ENCODE peak calls at places on chromosomes 5 and 9, in nine cellular contexts. One of them, this sample, is unnamed.

GRCh38 chr9:72909428-72909827 is 43.4 kb downstream of the ALDH1A1 start:
- DNase-seq in activated naive CD4-positive, alpha-beta T cell treated with anti-CD3 and anti-CD28 coated beads, Interleukin-2, amount 50 U/mL, for 16 hours: no peak
- DNase-seq in stimulated activated CD4-positive, alpha-beta T cell treated with anti-CD3 and anti-CD28 coated beads, Interleukin-4, amount 100 ng/mL, for 24 hours: no peak
- DNase-seq in type B pancreatic cell: no peak
- DNase-seq in H1: no peak
- DNase-seq in left kidney: no peak
- DNase-seq in fibroblast of lung: no peak
- DNase-seq in left ventricle myocardium inferior: no peak
- DNase-seq in astrocyte of the spinal cord: no peak
- DNase-seq in this sample: no peak

GRCh38 chr9:119961774-119962408 is 592.7 kb upstream of the BRINP1 start:
- DNase-seq in activated naive CD4-positive, alpha-beta T cell treated with anti-CD3 and anti-CD28 coated beads, Interleukin-2, amount 50 U/mL, for 16 hours: no peak
- DNase-seq in stimulated activated CD4-positive, alpha-beta T cell treated with anti-CD3 and anti-CD28 coated beads, Interleukin-4, amount 100 ng/mL, for 24 hours: no peak
- DNase-seq in type B pancreatic cell: no peak
- DNase-seq in H1: peak
- DNase-seq in left kidney: peak
- DNase-seq in fibroblast of lung: no peak
- DNase-seq in left ventricle myocardium inferior: peak
- DNase-seq in astrocyte of the spinal cord: peak
- DNase-seq in this sample: peak

GRCh38 chr5:155050384-155051019 is 36.9 kb downstream of the KIF4B start:
- DNase-seq in activated naive CD4-positive, alpha-beta T cell treated with anti-CD3 and anti-CD28 coated beads, Interleukin-2, amount 50 U/mL, for 16 hours: no peak
- DNase-seq in stimulated activated CD4-positive, alpha-beta T cell treated with anti-CD3 and anti-CD28 coated beads, Interleukin-4, amount 100 ng/mL, for 24 hours: no peak
- DNase-seq in type B pancreatic cell: no peak
- DNase-seq in H1: peak
- DNase-seq in left kidney: no peak
- DNase-seq in fibroblast of lung: no peak
- DNase-seq in left ventricle myocardium inferior: no peak
- DNase-seq in astrocyte of the spinal cord: no peak
- DNase-seq in this sample: no peak

GRCh38 chr5:179344301-179345178 is 721 bp downstream of the ADAMTS2 start:
- DNase-seq in activated naive CD4-positive, alpha-beta T cell treated with anti-CD3 and anti-CD28 coated beads, Interleukin-2, amount 50 U/mL, for 16 hours: no peak
- DNase-seq in stimulated activated CD4-positive, alpha-beta T cell treated with anti-CD3 and anti-CD28 coated beads, Interleukin-4, amount 100 ng/mL, for 24 hours: no peak
- DNase-seq in type B pancreatic cell: no peak
- DNase-seq in H1: peak
- DNase-seq in left kidney: peak
- DNase-seq in fibroblast of lung: peak
- DNase-seq in left ventricle myocardium inferior: no peak
- DNase-seq in astrocyte of the spinal cord: no peak
- DNase-seq in this sample: no peak

GRCh38 chr9:16992138-16992537 is 121.7 kb upstream of the BNC2 start:
- DNase-seq in activated naive CD4-positive, alpha-beta T cell treated with anti-CD3 and anti-CD28 coated beads, Interleukin-2, amount 50 U/mL, for 16 hours: no peak
- DNase-seq in stimulated activated CD4-positive, alpha-beta T cell treated with anti-CD3 and anti-CD28 coated beads, Interleukin-4, amount 100 ng/mL, for 24 hours: no peak
- DNase-seq in type B pancreatic cell: no peak
- DNase-seq in H1: no peak
- DNase-seq in left kidney: no peak
- DNase-seq in fibroblast of lung: no peak
- DNase-seq in left ventricle myocardium inferior: no peak
- DNase-seq in astrocyte of the spinal cord: no peak
- DNase-seq in this sample: no peak

GRCh38 chr5:2751592-2752021 is at the start of gene IRX2:
- DNase-seq in activated naive CD4-positive, alpha-beta T cell treated with anti-CD3 and anti-CD28 coated beads, Interleukin-2, amount 50 U/mL, for 16 hours: no peak
- DNase-seq in stimulated activated CD4-positive, alpha-beta T cell treated with anti-CD3 and anti-CD28 coated beads, Interleukin-4, amount 100 ng/mL, for 24 hours: no peak
- DNase-seq in type B pancreatic cell: peak
- DNase-seq in H1: peak
- DNase-seq in left kidney: peak
- DNase-seq in fibroblast of lung: peak
- DNase-seq in left ventricle myocardium inferior: peak
- DNase-seq in astrocyte of the spinal cord: peak
- DNase-seq in this sample: peak

GRCh38 chr9:34653610-34654072 is 1.7 kb downstream of the IL11RA start:
- DNase-seq in activated naive CD4-positive, alpha-beta T cell treated with anti-CD3 and anti-CD28 coated beads, Interleukin-2, amount 50 U/mL, for 16 hours: no peak
- DNase-seq in stimulated activated CD4-positive, alpha-beta T cell treated with anti-CD3 and anti-CD28 coated beads, Interleukin-4, amount 100 ng/mL, for 24 hours: no peak
- DNase-seq in type B pancreatic cell: no peak
- DNase-seq in H1: no peak
- DNase-seq in left kidney: peak
- DNase-seq in fibroblast of lung: no peak
- DNase-seq in left ventricle myocardium inferior: no peak
- DNase-seq in astrocyte of the spinal cord: no peak
- DNase-seq in this sample: peak

GRCh38 chr5:93653716-93654115 is 70.7 kb downstream of the NR2F1 start:
- DNase-seq in activated naive CD4-positive, alpha-beta T cell treated with anti-CD3 and anti-CD28 coated beads, Interleukin-2, amount 50 U/mL, for 16 hours: no peak
- DNase-seq in stimulated activated CD4-positive, alpha-beta T cell treated with anti-CD3 and anti-CD28 coated beads, Interleukin-4, amount 100 ng/mL, for 24 hours: no peak
- DNase-seq in type B pancreatic cell: no peak
- DNase-seq in H1: no peak
- DNase-seq in left kidney: no peak
- DNase-seq in fibroblast of lung: no peak
- DNase-seq in left ventricle myocardium inferior: no peak
- DNase-seq in astrocyte of the spinal cord: no peak
- DNase-seq in this sample: no peak

GRCh38 chr9:121658166-121658565 is 6.7 kb downstream of the DAB2IP start:
- DNase-seq in activated naive CD4-positive, alpha-beta T cell treated with anti-CD3 and anti-CD28 coated beads, Interleukin-2, amount 50 U/mL, for 16 hours: no peak
- DNase-seq in stimulated activated CD4-positive, alpha-beta T cell treated with anti-CD3 and anti-CD28 coated beads, Interleukin-4, amount 100 ng/mL, for 24 hours: no peak
- DNase-seq in type B pancreatic cell: no peak
- DNase-seq in H1: no peak
- DNase-seq in left kidney: no peak
- DNase-seq in fibroblast of lung: no peak
- DNase-seq in left ventricle myocardium inferior: peak
- DNase-seq in astrocyte of the spinal cord: no peak
- DNase-seq in this sample: no peak

GRCh38 chr5:127947886-127948285 is 135.7 kb upstream of the SLC12A2 start:
- DNase-seq in activated naive CD4-positive, alpha-beta T cell treated with anti-CD3 and anti-CD28 coated beads, Interleukin-2, amount 50 U/mL, for 16 hours: no peak
- DNase-seq in stimulated activated CD4-positive, alpha-beta T cell treated with anti-CD3 and anti-CD28 coated beads, Interleukin-4, amount 100 ng/mL, for 24 hours: no peak
- DNase-seq in type B pancreatic cell: no peak
- DNase-seq in H1: no peak
- DNase-seq in left kidney: no peak
- DNase-seq in fibroblast of lung: no peak
- DNase-seq in left ventricle myocardium inferior: no peak
- DNase-seq in astrocyte of the spinal cord: no peak
- DNase-seq in this sample: no peak

GRCh38 chr5:73506459-73506955 is 8.3 kb downstream of the BTF3 start:
- DNase-seq in activated naive CD4-positive, alpha-beta T cell treated with anti-CD3 and anti-CD28 coated beads, Interleukin-2, amount 50 U/mL, for 16 hours: no peak
- DNase-seq in stimulated activated CD4-positive, alpha-beta T cell treated with anti-CD3 and anti-CD28 coated beads, Interleukin-4, amount 100 ng/mL, for 24 hours: no peak
- DNase-seq in type B pancreatic cell: no peak
- DNase-seq in H1: no peak
- DNase-seq in left kidney: no peak
- DNase-seq in fibroblast of lung: no peak
- DNase-seq in left ventricle myocardium inferior: no peak
- DNase-seq in astrocyte of the spinal cord: no peak
- DNase-seq in this sample: no peak

GRCh38 chr5:123088031-123088805 is 823 bp upstream of the PRDM6 start:
- DNase-seq in activated naive CD4-positive, alpha-beta T cell treated with anti-CD3 and anti-CD28 coated beads, Interleukin-2, amount 50 U/mL, for 16 hours: no peak
- DNase-seq in stimulated activated CD4-positive, alpha-beta T cell treated with anti-CD3 and anti-CD28 coated beads, Interleukin-4, amount 100 ng/mL, for 24 hours: no peak
- DNase-seq in type B pancreatic cell: no peak
- DNase-seq in H1: peak
- DNase-seq in left kidney: peak
- DNase-seq in fibroblast of lung: peak
- DNase-seq in left ventricle myocardium inferior: no peak
- DNase-seq in astrocyte of the spinal cord: no peak
- DNase-seq in this sample: no peak

GRCh38 chr9:72315089-72315509 is 49.9 kb downstream of the ZFAND5 start:
- DNase-seq in activated naive CD4-positive, alpha-beta T cell treated with anti-CD3 and anti-CD28 coated beads, Interleukin-2, amount 50 U/mL, for 16 hours: no peak
- DNase-seq in stimulated activated CD4-positive, alpha-beta T cell treated with anti-CD3 and anti-CD28 coated beads, Interleukin-4, amount 100 ng/mL, for 24 hours: no peak
- DNase-seq in type B pancreatic cell: no peak
- DNase-seq in H1: no peak
- DNase-seq in left kidney: peak
- DNase-seq in fibroblast of lung: no peak
- DNase-seq in left ventricle myocardium inferior: peak
- DNase-seq in astrocyte of the spinal cord: peak
- DNase-seq in this sample: peak

GRCh38 chr9:12680341-12680740 is 12.8 kb upstream of the TYRP1 start:
- DNase-seq in activated naive CD4-positive, alpha-beta T cell treated with anti-CD3 and anti-CD28 coated beads, Interleukin-2, amount 50 U/mL, for 16 hours: no peak
- DNase-seq in stimulated activated CD4-positive, alpha-beta T cell treated with anti-CD3 and anti-CD28 coated beads, Interleukin-4, amount 100 ng/mL, for 24 hours: no peak
- DNase-seq in type B pancreatic cell: no peak
- DNase-seq in H1: no peak
- DNase-seq in left kidney: peak
- DNase-seq in fibroblast of lung: peak
- DNase-seq in left ventricle myocardium inferior: no peak
- DNase-seq in astrocyte of the spinal cord: peak
- DNase-seq in this sample: peak

GRCh38 chr5:74127377-74128338 is 501.7 kb downstream of the ARHGEF28 start:
- DNase-seq in activated naive CD4-positive, alpha-beta T cell treated with anti-CD3 and anti-CD28 coated beads, Interleukin-2, amount 50 U/mL, for 16 hours: no peak
- DNase-seq in stimulated activated CD4-positive, alpha-beta T cell treated with anti-CD3 and anti-CD28 coated beads, Interleukin-4, amount 100 ng/mL, for 24 hours: no peak
- DNase-seq in type B pancreatic cell: no peak
- DNase-seq in H1: no peak
- DNase-seq in left kidney: peak
- DNase-seq in fibroblast of lung: peak
- DNase-seq in left ventricle myocardium inferior: no peak
- DNase-seq in astrocyte of the spinal cord: peak
- DNase-seq in this sample: peak

GRCh38 chr9:104279535-104280215 is 185.6 kb downstream of the SMC2 start:
- DNase-seq in activated naive CD4-positive, alpha-beta T cell treated with anti-CD3 and anti-CD28 coated beads, Interleukin-2, amount 50 U/mL, for 16 hours: no peak
- DNase-seq in stimulated activated CD4-positive, alpha-beta T cell treated with anti-CD3 and anti-CD28 coated beads, Interleukin-4, amount 100 ng/mL, for 24 hours: no peak
- DNase-seq in type B pancreatic cell: no peak
- DNase-seq in H1: no peak
- DNase-seq in left kidney: peak
- DNase-seq in fibroblast of lung: peak
- DNase-seq in left ventricle myocardium inferior: no peak
- DNase-seq in astrocyte of the spinal cord: peak
- DNase-seq in this sample: peak

GRCh38 chr5:9716838-9717281 is 86.7 kb upstream of the TAS2R1 start:
- DNase-seq in activated naive CD4-positive, alpha-beta T cell treated with anti-CD3 and anti-CD28 coated beads, Interleukin-2, amount 50 U/mL, for 16 hours: no peak
- DNase-seq in stimulated activated CD4-positive, alpha-beta T cell treated with anti-CD3 and anti-CD28 coated beads, Interleukin-4, amount 100 ng/mL, for 24 hours: no peak
- DNase-seq in type B pancreatic cell: no peak
- DNase-seq in H1: no peak
- DNase-seq in left kidney: no peak
- DNase-seq in fibroblast of lung: peak
- DNase-seq in left ventricle myocardium inferior: no peak
- DNase-seq in astrocyte of the spinal cord: peak
- DNase-seq in this sample: peak

GRCh38 chr5:10452768-10453331 is 11.2 kb downstream of the ROPN1L start:
- DNase-seq in activated naive CD4-positive, alpha-beta T cell treated with anti-CD3 and anti-CD28 coated beads, Interleukin-2, amount 50 U/mL, for 16 hours: no peak
- DNase-seq in stimulated activated CD4-positive, alpha-beta T cell treated with anti-CD3 and anti-CD28 coated beads, Interleukin-4, amount 100 ng/mL, for 24 hours: peak
- DNase-seq in type B pancreatic cell: no peak
- DNase-seq in H1: no peak
- DNase-seq in left kidney: peak
- DNase-seq in fibroblast of lung: peak
- DNase-seq in left ventricle myocardium inferior: no peak
- DNase-seq in astrocyte of the spinal cord: peak
- DNase-seq in this sample: peak

GRCh38 chr5:115545065-115545882 is 699 bp upstream of the FEM1C start:
- DNase-seq in activated naive CD4-positive, alpha-beta T cell treated with anti-CD3 and anti-CD28 coated beads, Interleukin-2, amount 50 U/mL, for 16 hours: no peak
- DNase-seq in stimulated activated CD4-positive, alpha-beta T cell treated with anti-CD3 and anti-CD28 coated beads, Interleukin-4, amount 100 ng/mL, for 24 hours: no peak
- DNase-seq in type B pancreatic cell: no peak
- DNase-seq in H1: no peak
- DNase-seq in left kidney: no peak
- DNase-seq in fibroblast of lung: no peak
- DNase-seq in left ventricle myocardium inferior: no peak
- DNase-seq in astrocyte of the spinal cord: no peak
- DNase-seq in this sample: no peak

GRCh38 chr9:5866276-5866675 is 24.4 kb upstream of the MLANA start:
- DNase-seq in activated naive CD4-positive, alpha-beta T cell treated with anti-CD3 and anti-CD28 coated beads, Interleukin-2, amount 50 U/mL, for 16 hours: no peak
- DNase-seq in stimulated activated CD4-positive, alpha-beta T cell treated with anti-CD3 and anti-CD28 coated beads, Interleukin-4, amount 100 ng/mL, for 24 hours: no peak
- DNase-seq in type B pancreatic cell: no peak
- DNase-seq in H1: no peak
- DNase-seq in left kidney: no peak
- DNase-seq in fibroblast of lung: no peak
- DNase-seq in left ventricle myocardium inferior: no peak
- DNase-seq in astrocyte of the spinal cord: no peak
- DNase-seq in this sample: no peak

GRCh38 chr5:27377626-27378025 is 339.2 kb upstream of the CDH9 start:
- DNase-seq in activated naive CD4-positive, alpha-beta T cell treated with anti-CD3 and anti-CD28 coated beads, Interleukin-2, amount 50 U/mL, for 16 hours: no peak
- DNase-seq in stimulated activated CD4-positive, alpha-beta T cell treated with anti-CD3 and anti-CD28 coated beads, Interleukin-4, amount 100 ng/mL, for 24 hours: no peak
- DNase-seq in type B pancreatic cell: no peak
- DNase-seq in H1: no peak
- DNase-seq in left kidney: no peak
- DNase-seq in fibroblast of lung: no peak
- DNase-seq in left ventricle myocardium inferior: no peak
- DNase-seq in astrocyte of the spinal cord: no peak
- DNase-seq in this sample: peak

GRCh38 chr9:120931278-120932085 is 4.9 kb upstream of the TRAF1 start:
- DNase-seq in activated naive CD4-positive, alpha-beta T cell treated with anti-CD3 and anti-CD28 coated beads, Interleukin-2, amount 50 U/mL, for 16 hours: peak
- DNase-seq in stimulated activated CD4-positive, alpha-beta T cell treated with anti-CD3 and anti-CD28 coated beads, Interleukin-4, amount 100 ng/mL, for 24 hours: peak
- DNase-seq in type B pancreatic cell: no peak
- DNase-seq in H1: no peak
- DNase-seq in left kidney: no peak
- DNase-seq in fibroblast of lung: peak
- DNase-seq in left ventricle myocardium inferior: no peak
- DNase-seq in astrocyte of the spinal cord: peak
- DNase-seq in this sample: peak

GRCh38 chr9:89460551-89460950 is 37.4 kb downstream of the SEMA4D start:
- DNase-seq in activated naive CD4-positive, alpha-beta T cell treated with anti-CD3 and anti-CD28 coated beads, Interleukin-2, amount 50 U/mL, for 16 hours: no peak
- DNase-seq in stimulated activated CD4-positive, alpha-beta T cell treated with anti-CD3 and anti-CD28 coated beads, Interleukin-4, amount 100 ng/mL, for 24 hours: no peak
- DNase-seq in type B pancreatic cell: no peak
- DNase-seq in H1: no peak
- DNase-seq in left kidney: no peak
- DNase-seq in fibroblast of lung: no peak
- DNase-seq in left ventricle myocardium inferior: no peak
- DNase-seq in astrocyte of the spinal cord: no peak
- DNase-seq in this sample: no peak

GRCh38 chr9:137366891-137367381 is 56.0 kb downstream of the EXD3 start:
- DNase-seq in activated naive CD4-positive, alpha-beta T cell treated with anti-CD3 and anti-CD28 coated beads, Interleukin-2, amount 50 U/mL, for 16 hours: no peak
- DNase-seq in stimulated activated CD4-positive, alpha-beta T cell treated with anti-CD3 and anti-CD28 coated beads, Interleukin-4, amount 100 ng/mL, for 24 hours: no peak
- DNase-seq in type B pancreatic cell: no peak
- DNase-seq in H1: no peak
- DNase-seq in left kidney: no peak
- DNase-seq in fibroblast of lung: no peak
- DNase-seq in left ventricle myocardium inferior: no peak
- DNase-seq in astrocyte of the spinal cord: no peak
- DNase-seq in this sample: no peak

GRCh38 chr9:98117984-98118639 is 910 bp downstream of the TRIM14 start:
- DNase-seq in activated naive CD4-positive, alpha-beta T cell treated with anti-CD3 and anti-CD28 coated beads, Interleukin-2, amount 50 U/mL, for 16 hours: peak
- DNase-seq in stimulated activated CD4-positive, alpha-beta T cell treated with anti-CD3 and anti-CD28 coated beads, Interleukin-4, amount 100 ng/mL, for 24 hours: peak
- DNase-seq in type B pancreatic cell: no peak
- DNase-seq in H1: no peak
- DNase-seq in left kidney: peak
- DNase-seq in fibroblast of lung: peak
- DNase-seq in left ventricle myocardium inferior: no peak
- DNase-seq in astrocyte of the spinal cord: no peak
- DNase-seq in this sample: peak

GRCh38 chr5:95711501-95712346 is 19.4 kb upstream of the RHOBTB3 start:
- DNase-seq in activated naive CD4-positive, alpha-beta T cell treated with anti-CD3 and anti-CD28 coated beads, Interleukin-2, amount 50 U/mL, for 16 hours: no peak
- DNase-seq in stimulated activated CD4-positive, alpha-beta T cell treated with anti-CD3 and anti-CD28 coated beads, Interleukin-4, amount 100 ng/mL, for 24 hours: no peak
- DNase-seq in type B pancreatic cell: no peak
- DNase-seq in H1: peak
- DNase-seq in left kidney: no peak
- DNase-seq in fibroblast of lung: peak
- DNase-seq in left ventricle myocardium inferior: no peak
- DNase-seq in astrocyte of the spinal cord: no peak
- DNase-seq in this sample: no peak

GRCh38 chr5:116441223-116441622 is 133.4 kb downstream of the SEMA6A start:
- DNase-seq in activated naive CD4-positive, alpha-beta T cell treated with anti-CD3 and anti-CD28 coated beads, Interleukin-2, amount 50 U/mL, for 16 hours: no peak
- DNase-seq in stimulated activated CD4-positive, alpha-beta T cell treated with anti-CD3 and anti-CD28 coated beads, Interleukin-4, amount 100 ng/mL, for 24 hours: no peak
- DNase-seq in type B pancreatic cell: no peak
- DNase-seq in H1: peak
- DNase-seq in left kidney: peak
- DNase-seq in fibroblast of lung: no peak
- DNase-seq in left ventricle myocardium inferior: no peak
- DNase-seq in astrocyte of the spinal cord: no peak
- DNase-seq in this sample: no peak